ENCODE peak calls at places on chromosomes 12 and 14, in nine cellular contexts. One of them, this sample, is unnamed.

GRCh38 chr12:30764251-30764650 is 9.5 kb upstream of the CAPRIN2 start:
- DNase-seq in NCI-H226: no peak
- DNase-seq in stimulated activated CD8-positive, alpha-beta memory T cell treated with anti-CD3 and anti-CD28 coated beads, Interleukin-7, amount 100 ng/mL, for 4 hours: no peak
- DNase-seq in renal cortical epithelial cell: no peak
- DNase-seq in GM12865: no peak
- DNase-seq in NB4: no peak
- DNase-seq in fibroblast of pulmonary artery: no peak
- DNase-seq in RPMI7951: no peak
- DNase-seq in testis: no peak
- DNase-seq in this sample: no peak

GRCh38 chr12:46265734-46266133 is 3.1 kb downstream of the SLC38A1 start:
- DNase-seq in NCI-H226: no peak
- DNase-seq in stimulated activated CD8-positive, alpha-beta memory T cell treated with anti-CD3 and anti-CD28 coated beads, Interleukin-7, amount 100 ng/mL, for 4 hours: no peak
- DNase-seq in renal cortical epithelial cell: no peak
- DNase-seq in GM12865: peak
- DNase-seq in NB4: no peak
- DNase-seq in fibroblast of pulmonary artery: no peak
- DNase-seq in RPMI7951: no peak
- DNase-seq in testis: no peak
- DNase-seq in this sample: no peak

GRCh38 chr14:53152627-53152908 is 555 bp downstream of the DDHD1 start:
- DNase-seq in NCI-H226: no peak
- DNase-seq in stimulated activated CD8-positive, alpha-beta memory T cell treated with anti-CD3 and anti-CD28 coated beads, Interleukin-7, amount 100 ng/mL, for 4 hours: peak
- DNase-seq in renal cortical epithelial cell: no peak
- DNase-seq in GM12865: no peak
- DNase-seq in NB4: no peak
- DNase-seq in fibroblast of pulmonary artery: peak
- DNase-seq in RPMI7951: no peak
- DNase-seq in testis: no peak
- DNase-seq in this sample: no peak

GRCh38 chr12:82651489-82651888 is 35.2 kb upstream of the TMTC2 start:
- DNase-seq in NCI-H226: peak
- DNase-seq in stimulated activated CD8-positive, alpha-beta memory T cell treated with anti-CD3 and anti-CD28 coated beads, Interleukin-7, amount 100 ng/mL, for 4 hours: no peak
- DNase-seq in renal cortical epithelial cell: peak
- DNase-seq in GM12865: no peak
- DNase-seq in NB4: no peak
- DNase-seq in fibroblast of pulmonary artery: no peak
- DNase-seq in RPMI7951: no peak
- DNase-seq in testis: no peak
- DNase-seq in this sample: no peak

GRCh38 chr12:108833355-108833733 is 24.0 kb downstream of the SSH1 start:
- DNase-seq in NCI-H226: peak
- DNase-seq in stimulated activated CD8-positive, alpha-beta memory T cell treated with anti-CD3 and anti-CD28 coated beads, Interleukin-7, amount 100 ng/mL, for 4 hours: no peak
- DNase-seq in renal cortical epithelial cell: peak
- DNase-seq in GM12865: no peak
- DNase-seq in NB4: no peak
- DNase-seq in fibroblast of pulmonary artery: peak
- DNase-seq in RPMI7951: peak
- DNase-seq in testis: no peak
- DNase-seq in this sample: no peak

GRCh38 chr12:113555226-113555625 is 83.6 kb upstream of the LHX5 start:
- DNase-seq in NCI-H226: no peak
- DNase-seq in stimulated activated CD8-positive, alpha-beta memory T cell treated with anti-CD3 and anti-CD28 coated beads, Interleukin-7, amount 100 ng/mL, for 4 hours: no peak
- DNase-seq in renal cortical epithelial cell: no peak
- DNase-seq in GM12865: no peak
- DNase-seq in NB4: no peak
- DNase-seq in fibroblast of pulmonary artery: no peak
- DNase-seq in RPMI7951: peak
- DNase-seq in testis: no peak
- DNase-seq in this sample: no peak

GRCh38 chr14:102164241-102164641 is 24.5 kb downstream of the WDR20 start:
- DNase-seq in NCI-H226: no peak
- DNase-seq in stimulated activated CD8-positive, alpha-beta memory T cell treated with anti-CD3 and anti-CD28 coated beads, Interleukin-7, amount 100 ng/mL, for 4 hours: no peak
- DNase-seq in renal cortical epithelial cell: peak
- DNase-seq in GM12865: no peak
- DNase-seq in NB4: peak
- DNase-seq in fibroblast of pulmonary artery: peak
- DNase-seq in RPMI7951: peak
- DNase-seq in testis: no peak
- DNase-seq in this sample: no peak

GRCh38 chr12:52137746-52138145 is 54.1 kb downstream of the KRT80 start:
- DNase-seq in NCI-H226: no peak
- DNase-seq in stimulated activated CD8-positive, alpha-beta memory T cell treated with anti-CD3 and anti-CD28 coated beads, Interleukin-7, amount 100 ng/mL, for 4 hours: no peak
- DNase-seq in renal cortical epithelial cell: no peak
- DNase-seq in GM12865: no peak
- DNase-seq in NB4: no peak
- DNase-seq in fibroblast of pulmonary artery: no peak
- DNase-seq in RPMI7951: no peak
- DNase-seq in testis: no peak
- DNase-seq in this sample: no peak

GRCh38 chr12:102201662-102202061 is 4.0 kb upstream of the PMCH start:
- DNase-seq in NCI-H226: no peak
- DNase-seq in stimulated activated CD8-positive, alpha-beta memory T cell treated with anti-CD3 and anti-CD28 coated beads, Interleukin-7, amount 100 ng/mL, for 4 hours: no peak
- DNase-seq in renal cortical epithelial cell: no peak
- DNase-seq in GM12865: no peak
- DNase-seq in NB4: no peak
- DNase-seq in fibroblast of pulmonary artery: no peak
- DNase-seq in RPMI7951: no peak
- DNase-seq in testis: no peak
- DNase-seq in this sample: no peak

GRCh38 chr12:58030566-58031279 is 89.4 kb downstream of the ATP23 start:
- DNase-seq in NCI-H226: peak
- DNase-seq in stimulated activated CD8-positive, alpha-beta memory T cell treated with anti-CD3 and anti-CD28 coated beads, Interleukin-7, amount 100 ng/mL, for 4 hours: no peak
- DNase-seq in renal cortical epithelial cell: peak
- DNase-seq in GM12865: no peak
- DNase-seq in NB4: peak
- DNase-seq in fibroblast of pulmonary artery: no peak
- DNase-seq in RPMI7951: peak
- DNase-seq in testis: no peak
- DNase-seq in this sample: no peak